ENCODE peak calls at places on chromosomes 2 and 18, in seven cellular contexts. One of them, this sample, is unnamed.

GRCh38 chr2:48189552-48190228 is 283.4 kb upstream of the FBXO11 start:
- DNase-seq in spleen: no peak
- DNase-seq in ascending aorta: no peak
- DNase-seq in A673: no peak
- DNase-seq in RWPE2: no peak
- DNase-seq in transverse colon: peak; percentile 10
- DNase-seq in naive thymus-derived CD4-positive, alpha-beta T cell: no peak
- DNase-seq in this sample: no peak

GRCh38 chr18:63312731-63313408 is 6.7 kb downstream of the BCL2 start:
- DNase-seq in spleen: no peak
- DNase-seq in RWPE2: no peak
- DNase-seq in A673: no peak
- DNase-seq in naive thymus-derived CD4-positive, alpha-beta T cell: no peak
- DNase-seq in ascending aorta: no peak
- DNase-seq in transverse colon: no peak
- DNase-seq in this sample: no peak

GRCh38 chr2:205700331-205701132 is 18.2 kb downstream of the NRP2 start:
- DNase-seq in transverse colon: peak; percentile 28
- DNase-seq in naive thymus-derived CD4-positive, alpha-beta T cell: no peak
- DNase-seq in ascending aorta: no peak
- DNase-seq in RWPE2: no peak
- DNase-seq in spleen: no peak
- DNase-seq in A673: no peak
- DNase-seq in this sample: no peak

GRCh38 chr18:77001041-77001440 is 131.5 kb downstream of the MBP start:
- DNase-seq in spleen: no peak
- DNase-seq in naive thymus-derived CD4-positive, alpha-beta T cell: no peak
- DNase-seq in ascending aorta: no peak
- DNase-seq in A673: no peak
- DNase-seq in RWPE2: peak; percentile 52
- DNase-seq in transverse colon: no peak
- DNase-seq in this sample: peak; percentile 77

GRCh38 chr18:21330122-21330701 is 88.2 kb downstream of the GREB1L start:
- DNase-seq in ascending aorta: no peak
- DNase-seq in RWPE2: no peak
- DNase-seq in spleen: no peak
- DNase-seq in transverse colon: no peak
- DNase-seq in A673: no peak
- DNase-seq in naive thymus-derived CD4-positive, alpha-beta T cell: no peak
- DNase-seq in this sample: no peak

GRCh38 chr2:97748397-97748796 is 35.0 kb downstream of the ZAP70 start:
- DNase-seq in ascending aorta: no peak
- DNase-seq in A673: peak; percentile 42
- DNase-seq in RWPE2: peak; percentile 40
- DNase-seq in naive thymus-derived CD4-positive, alpha-beta T cell: peak; percentile 55
- DNase-seq in spleen: peak; percentile 79
- DNase-seq in transverse colon: peak; percentile 37
- DNase-seq in this sample: peak; percentile 62

GRCh38 chr2:127094509-127095366 is 12.2 kb downstream of the BIN1 start:
- DNase-seq in RWPE2: no peak
- DNase-seq in ascending aorta: no peak
- DNase-seq in naive thymus-derived CD4-positive, alpha-beta T cell: no peak
- DNase-seq in transverse colon: peak; percentile 67
- DNase-seq in A673: no peak
- DNase-seq in spleen: peak; percentile 89
- DNase-seq in this sample: peak; percentile 93

GRCh38 chr2:70381235-70381634 is 79.4 kb upstream of the FAM136A start:
- DNase-seq in A673: no peak
- DNase-seq in transverse colon: no peak
- DNase-seq in ascending aorta: no peak
- DNase-seq in naive thymus-derived CD4-positive, alpha-beta T cell: no peak
- DNase-seq in spleen: no peak
- DNase-seq in RWPE2: no peak
- DNase-seq in this sample: no peak

GRCh38 chr2:222304737-222305509 is 6.1 kb upstream of the PAX3 start:
- DNase-seq in naive thymus-derived CD4-positive, alpha-beta T cell: no peak
- DNase-seq in ascending aorta: no peak
- DNase-seq in RWPE2: no peak
- DNase-seq in A673: peak; percentile 69
- DNase-seq in transverse colon: no peak
- DNase-seq in spleen: peak; percentile 82
- DNase-seq in this sample: no peak

GRCh38 chr2:26772064-26773001 is 8.2 kb downstream of the SLC35F6 start:
- DNase-seq in A673: no peak
- DNase-seq in spleen: peak; percentile 86
- DNase-seq in ascending aorta: peak; percentile 81
- DNase-seq in transverse colon: peak; percentile 92
- DNase-seq in naive thymus-derived CD4-positive, alpha-beta T cell: peak; percentile 50
- DNase-seq in RWPE2: no peak
- DNase-seq in this sample: peak; percentile 97

GRCh38 chr2:240232961-240233890 is 92.8 kb upstream of the OTOS start:
- DNase-seq in transverse colon: peak; percentile 82
- DNase-seq in spleen: peak; percentile 89
- DNase-seq in RWPE2: peak; percentile 97
- DNase-seq in ascending aorta: no peak
- DNase-seq in A673: peak; percentile 89
- DNase-seq in naive thymus-derived CD4-positive, alpha-beta T cell: peak; percentile 69
- DNase-seq in this sample: peak; percentile 98

GRCh38 chr2:65345626-65346025 is 86.8 kb downstream of the SPRED2 start:
- DNase-seq in A673: no peak
- DNase-seq in RWPE2: no peak
- DNase-seq in naive thymus-derived CD4-positive, alpha-beta T cell: no peak
- DNase-seq in spleen: no peak
- DNase-seq in transverse colon: no peak
- DNase-seq in ascending aorta: no peak
- DNase-seq in this sample: no peak

GRCh38 chr2:45068643-45069140 is 59.4 kb upstream of the SIX2 start:
- DNase-seq in naive thymus-derived CD4-positive, alpha-beta T cell: no peak
- DNase-seq in A673: peak; percentile 11
- DNase-seq in RWPE2: no peak
- DNase-seq in ascending aorta: no peak
- DNase-seq in spleen: no peak
- DNase-seq in transverse colon: no peak
- DNase-seq in this sample: no peak

GRCh38 chr2:102615620-102616436 is 3.5 kb upstream of the SLC9A2 start:
- DNase-seq in spleen: peak; percentile 88
- DNase-seq in ascending aorta: no peak
- DNase-seq in naive thymus-derived CD4-positive, alpha-beta T cell: no peak
- DNase-seq in RWPE2: no peak
- DNase-seq in A673: peak; percentile 68
- DNase-seq in transverse colon: peak; percentile 65
- DNase-seq in this sample: peak; percentile 75

GRCh38 chr2:217886720-217887309 is 116.0 kb downstream of the TNS1 start:
- DNase-seq in spleen: peak; percentile 87
- DNase-seq in ascending aorta: no peak
- DNase-seq in transverse colon: peak; percentile 81
- DNase-seq in A673: peak; percentile 74
- DNase-seq in RWPE2: no peak
- DNase-seq in naive thymus-derived CD4-positive, alpha-beta T cell: peak; percentile 39
- DNase-seq in this sample: peak; percentile 84

GRCh38 chr18:36298113-36298701 is 694 bp downstream of the FHOD3 start:
- DNase-seq in ascending aorta: no peak
- DNase-seq in RWPE2: no peak
- DNase-seq in naive thymus-derived CD4-positive, alpha-beta T cell: no peak
- DNase-seq in A673: no peak
- DNase-seq in spleen: peak; percentile 78
- DNase-seq in transverse colon: no peak
- DNase-seq in this sample: peak; percentile 80

GRCh38 chr2:25655316-25655715 is 18.1 kb downstream of the DTNB start:
- DNase-seq in naive thymus-derived CD4-positive, alpha-beta T cell: no peak
- DNase-seq in ascending aorta: no peak
- DNase-seq in transverse colon: no peak
- DNase-seq in RWPE2: no peak
- DNase-seq in spleen: no peak
- DNase-seq in A673: no peak
- DNase-seq in this sample: no peak

GRCh38 chr2:16971722-16972234 is 306.1 kb upstream of the CYRIA start:
- DNase-seq in ascending aorta: no peak
- DNase-seq in naive thymus-derived CD4-positive, alpha-beta T cell: no peak
- DNase-seq in transverse colon: no peak
- DNase-seq in RWPE2: no peak
- DNase-seq in A673: no peak
- DNase-seq in spleen: no peak
- DNase-seq in this sample: no peak

GRCh38 chr2:38556007-38556801 is 46.5 kb downstream of the HNRNPLL start:
- DNase-seq in A673: no peak
- DNase-seq in RWPE2: no peak
- DNase-seq in ascending aorta: no peak
- DNase-seq in spleen: no peak
- DNase-seq in transverse colon: no peak
- DNase-seq in naive thymus-derived CD4-positive, alpha-beta T cell: no peak
- DNase-seq in this sample: no peak

GRCh38 chr2:21161832-21162614 is 38.3 kb downstream of the TDRD15 start:
- DNase-seq in ascending aorta: no peak
- DNase-seq in spleen: no peak
- DNase-seq in transverse colon: no peak
- DNase-seq in RWPE2: no peak
- DNase-seq in naive thymus-derived CD4-positive, alpha-beta T cell: no peak
- DNase-seq in A673: no peak
- DNase-seq in this sample: no peak

GRCh38 chr2:197184959-197185586 is 125.5 kb downstream of the ANKRD44 start:
- DNase-seq in A673: peak; percentile 62
- DNase-seq in transverse colon: no peak
- DNase-seq in spleen: peak; percentile 88
- DNase-seq in naive thymus-derived CD4-positive, alpha-beta T cell: no peak
- DNase-seq in ascending aorta: peak; percentile 48
- DNase-seq in RWPE2: no peak
- DNase-seq in this sample: peak; percentile 89

GRCh38 chr2:190335225-190335559 is 8.2 kb upstream of the INPP1 start:
- DNase-seq in A673: no peak
- DNase-seq in ascending aorta: no peak
- DNase-seq in naive thymus-derived CD4-positive, alpha-beta T cell: no peak
- DNase-seq in transverse colon: no peak
- DNase-seq in RWPE2: no peak
- DNase-seq in spleen: no peak
- DNase-seq in this sample: no peak

GRCh38 chr2:217880891-217881290 is 121.9 kb downstream of the TNS1 start:
- DNase-seq in A673: no peak
- DNase-seq in RWPE2: no peak
- DNase-seq in spleen: no peak
- DNase-seq in ascending aorta: no peak
- DNase-seq in transverse colon: no peak
- DNase-seq in naive thymus-derived CD4-positive, alpha-beta T cell: no peak
- DNase-seq in this sample: no peak

GRCh38 chr2:11809586-11810236 is 63.3 kb downstream of the LPIN1 start:
- DNase-seq in ascending aorta: no peak
- DNase-seq in RWPE2: no peak
- DNase-seq in spleen: no peak
- DNase-seq in transverse colon: no peak
- DNase-seq in A673: no peak
- DNase-seq in naive thymus-derived CD4-positive, alpha-beta T cell: no peak
- DNase-seq in this sample: no peak

GRCh38 chr2:62415019-62415431 is 91.0 kb downstream of the TMEM17 start:
- DNase-seq in naive thymus-derived CD4-positive, alpha-beta T cell: no peak
- DNase-seq in RWPE2: no peak
- DNase-seq in A673: no peak
- DNase-seq in transverse colon: peak; percentile 29
- DNase-seq in ascending aorta: no peak
- DNase-seq in spleen: no peak
- DNase-seq in this sample: no peak

GRCh38 chr2:177972123-177972522 is 100.5 kb downstream of the PDE11A start:
- DNase-seq in transverse colon: no peak
- DNase-seq in A673: no peak
- DNase-seq in spleen: no peak
- DNase-seq in naive thymus-derived CD4-positive, alpha-beta T cell: no peak
- DNase-seq in RWPE2: no peak
- DNase-seq in ascending aorta: no peak
- DNase-seq in this sample: no peak

GRCh38 chr2:156649596-156649995 is 213.4 kb downstream of the GPD2 start:
- DNase-seq in naive thymus-derived CD4-positive, alpha-beta T cell: no peak
- DNase-seq in RWPE2: no peak
- DNase-seq in spleen: no peak
- DNase-seq in ascending aorta: no peak
- DNase-seq in A673: no peak
- DNase-seq in transverse colon: no peak
- DNase-seq in this sample: peak; percentile 62

GRCh38 chr2:56182420-56182819 is 1.4 kb upstream of the CCDC85A start:
- DNase-seq in RWPE2: no peak
- DNase-seq in ascending aorta: no peak
- DNase-seq in spleen: no peak
- DNase-seq in naive thymus-derived CD4-positive, alpha-beta T cell: no peak
- DNase-seq in transverse colon: no peak
- DNase-seq in A673: no peak
- DNase-seq in this sample: no peak

GRCh38 chr18:11980148-11980554 is 1.2 kb upstream of the IMPA2 start:
- DNase-seq in naive thymus-derived CD4-positive, alpha-beta T cell: no peak
- DNase-seq in spleen: no peak
- DNase-seq in ascending aorta: no peak
- DNase-seq in RWPE2: no peak
- DNase-seq in A673: no peak
- DNase-seq in transverse colon: no peak
- DNase-seq in this sample: no peak

GRCh38 chr2:121664713-121665112 is 15.5 kb upstream of the CLASP1 start:
- DNase-seq in RWPE2: no peak
- DNase-seq in transverse colon: no peak
- DNase-seq in ascending aorta: no peak
- DNase-seq in spleen: no peak
- DNase-seq in A673: no peak
- DNase-seq in naive thymus-derived CD4-positive, alpha-beta T cell: no peak
- DNase-seq in this sample: no peak
- H3K4me3 ChIP-seq in RWPE2: no peak overlapping the region
- H3K4me3 ChIP-seq in transverse colon: no peak overlapping the region
- H3K4me3 ChIP-seq in ascending aorta: no peak overlapping the region
- H3K4me3 ChIP-seq in spleen: no peak overlapping the region
- H3K4me3 ChIP-seq in A673: no peak overlapping the region
- H3K4me3 ChIP-seq in naive thymus-derived CD4-positive, alpha-beta T cell: no peak overlapping the region
- H3K4me3 ChIP-seq in this sample: no peak overlapping the region

GRCh38 chr2:150133623-150134022 is 353.8 kb downstream of the RND3 start:
- DNase-seq in RWPE2: peak; percentile 55
- DNase-seq in naive thymus-derived CD4-positive, alpha-beta T cell: no peak
- DNase-seq in transverse colon: no peak
- DNase-seq in spleen: no peak
- DNase-seq in A673: no peak
- DNase-seq in ascending aorta: no peak
- DNase-seq in this sample: no peak
- H3K27ac ChIP-seq in RWPE2: peak overlapping the region; percentile 60
- H3K27ac ChIP-seq in naive thymus-derived CD4-positive, alpha-beta T cell: no peak overlapping the region
- H3K27ac ChIP-seq in transverse colon: no peak overlapping the region
- H3K27ac ChIP-seq in spleen: no peak overlapping the region
- H3K27ac ChIP-seq in A673: no peak overlapping the region
- H3K27ac ChIP-seq in ascending aorta: no peak overlapping the region
- H3K27ac ChIP-seq in this sample: no peak overlapping the region

DNA sequence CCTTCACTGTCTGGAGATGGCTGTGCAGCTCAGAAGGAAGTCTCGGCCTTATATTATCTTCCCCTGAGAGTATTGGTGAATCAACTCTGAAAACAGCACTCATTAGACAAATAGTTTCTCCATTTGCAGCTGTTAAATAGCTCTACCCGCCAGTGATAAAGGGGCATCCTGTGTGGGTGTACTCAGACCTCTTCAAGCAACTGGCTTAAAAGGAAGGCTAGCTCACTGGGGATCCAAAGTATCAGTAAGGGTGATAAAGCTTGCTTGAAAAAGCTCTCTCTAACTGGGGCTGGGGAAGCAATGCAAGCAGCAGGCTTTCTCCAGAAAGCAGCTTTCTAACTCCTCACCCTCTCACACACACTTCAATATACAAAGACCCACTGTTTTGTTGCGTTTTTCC is 64.9 kb upstream of the PSMD14 start:
- DNase-seq in transverse colon: no peak
- DNase-seq in naive thymus-derived CD4-positive, alpha-beta T cell: no peak
- DNase-seq in ascending aorta: no peak
- DNase-seq in spleen: no peak
- DNase-seq in A673: no peak
- DNase-seq in RWPE2: no peak
- DNase-seq in this sample: no peak
- H3K4me3 ChIP-seq in transverse colon: no peak overlapping the region
- H3K4me3 ChIP-seq in naive thymus-derived CD4-positive, alpha-beta T cell: peak overlapping the region; percentile 61
- H3K4me3 ChIP-seq in ascending aorta: no peak overlapping the region
- H3K4me3 ChIP-seq in spleen: no peak overlapping the region
- H3K4me3 ChIP-seq in A673: no peak overlapping the region
- H3K4me3 ChIP-seq in RWPE2: no peak overlapping the region
- H3K4me3 ChIP-seq in this sample: no peak overlapping the region

GRCh38 chr2:106172649-106173048 is 21.5 kb downstream of the UXS1 start:
- DNase-seq in spleen: no peak
- DNase-seq in ascending aorta: no peak
- DNase-seq in RWPE2: no peak
- DNase-seq in naive thymus-derived CD4-positive, alpha-beta T cell: no peak
- DNase-seq in transverse colon: no peak
- DNase-seq in A673: no peak
- DNase-seq in this sample: no peak
- H3K27ac ChIP-seq in spleen: no peak overlapping the region
- H3K27ac ChIP-seq in ascending aorta: no peak overlapping the region
- H3K27ac ChIP-seq in RWPE2: no peak overlapping the region
- H3K27ac ChIP-seq in naive thymus-derived CD4-positive, alpha-beta T cell: no peak overlapping the region
- H3K27ac ChIP-seq in transverse colon: no peak overlapping the region
- H3K27ac ChIP-seq in A673: no peak overlapping the region
- H3K27ac ChIP-seq in this sample: no peak overlapping the region

This sample was measured in kidney.